ENCODE peak calls at places on chromosomes 4 and X, in four cellular contexts. D, U, K and S are unnamed samples.

GRCh38 chrX:38882894-38883620 is 81.8 kb downstream of the MID1IP1 start:
- DNase-seq in K (no peak), U (no peak), D (no peak), S (no peak)

GRCh38 chr4:4481394-4482000 is 60.4 kb downstream of the STX18 start:
- DNase-seq in K (no peak), U (no peak), D (no peak), S (no peak)

GRCh38 chrX:72676465-72676864 is 37.6 kb downstream of the PHKA1 start:
- DNase-seq in K (no peak), U (no peak), D (no peak), S (no peak)

GRCh38 chrX:145099204-145099603 is 148.1 kb upstream of the SPANXN1 start:
- DNase-seq in K (no peak), D (no peak), U (no peak), S (no peak)

GRCh38 chr4:23900636-23901035 is 10.8 kb upstream of the PPARGC1A start:
- DNase-seq in D (no peak), K (no peak), U (no peak), S (no peak)

GRCh38 chrX:101219840-101220191 is 230 bp downstream of the DRP2 start:
- DNase-seq in U (no peak), K (no peak), D (no peak), S (no peak)

GRCh38 chrX:73214366-73215094 is at the start of gene NAP1L2:
- DNase-seq in U (peak), K (peak), D (peak), S (no peak)

GRCh38 chr4:94798808-94799207 is 41.1 kb downstream of the BMPR1B start:
- DNase-seq in D (no peak), U (no peak), K (no peak), S (no peak)

GRCh38 chrX:143058096-143058495 is 32.4 kb downstream of the SPANXN4 start:
- DNase-seq in D (no peak), K (no peak), U (no peak), S (no peak)

GRCh38 chr4:6469898-6470501 is 2.4 kb downstream of the PPP2R2C start:
- DNase-seq in U (peak), K (no peak), D (no peak), S (no peak)

GRCh38 chr4:182698212-182698611 is 219.0 kb downstream of the DCTD start:
- DNase-seq in U (no peak), D (no peak), K (no peak), S (no peak)

DNA sequence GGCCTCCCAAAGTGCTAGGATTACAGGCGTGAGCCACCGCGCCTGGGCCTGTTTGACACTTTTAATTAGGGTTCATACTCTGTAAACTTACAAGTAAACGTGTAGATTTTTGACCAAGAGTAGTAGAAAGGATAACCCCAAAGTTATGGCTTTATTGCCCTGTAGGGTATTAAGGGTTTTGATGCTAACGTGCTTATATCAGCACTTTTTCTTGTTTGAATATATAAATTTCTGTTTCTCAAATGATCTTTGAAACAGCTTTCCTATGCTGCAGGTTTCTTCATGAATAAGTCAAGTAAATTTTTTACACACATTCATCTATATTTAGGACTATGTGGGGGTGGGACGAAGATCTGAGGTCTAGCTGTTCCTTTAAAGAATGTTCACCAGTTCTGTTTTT is 29.3 kb upstream of the REPS2 start:
- DNase-seq in U (no peak), D (no peak), K (no peak), S (no peak)
- TF ChIP-seq CTCF in U (no peak), D (no peak), K (no peak), S (no peak)

GRCh38 chr4:60746172-60746571 is 454.0 kb upstream of the ADGRL3 start:
- DNase-seq in K (no peak), D (no peak), U (no peak), S (no peak)

GRCh38 chr4:60743654-60744053 is 456.5 kb upstream of the ADGRL3 start:
- DNase-seq in D (no peak), U (no peak), K (no peak), S (no peak)

DNA sequence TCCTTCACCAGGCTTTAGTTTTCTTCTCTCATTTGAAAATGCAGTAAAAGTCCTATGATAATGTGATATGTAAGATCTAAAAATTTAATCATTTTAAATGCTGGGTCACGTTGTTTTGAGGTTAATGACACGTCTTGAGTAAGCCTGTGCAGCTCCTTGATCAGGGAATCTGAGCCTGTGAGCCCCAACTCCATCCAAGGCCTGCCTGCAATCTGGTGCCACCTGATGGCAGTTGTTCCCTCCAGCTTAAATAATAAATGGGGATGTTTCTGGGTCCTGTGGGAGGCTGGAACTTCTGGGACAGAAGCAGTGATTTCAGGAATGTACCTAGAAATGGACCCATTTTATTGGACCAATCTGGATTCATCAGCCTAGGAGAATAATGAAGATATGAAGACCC is 455.4 kb upstream of the ADGRL3 start:
- DNase-seq in U (no peak), K (no peak), D (no peak), S (no peak)
- TF ChIP-seq CTCF in U (no peak), K (no peak), D (no peak), S (no peak)

GRCh38 chr4:15006416-15007024 is 4.2 kb downstream of the CPEB2 start:
- DNase-seq in D (no peak), K (no peak), U (no peak), S (no peak)
- TF ChIP-seq CTCF in D (peak), K (peak), U (peak), S (peak)

GRCh38 chrX:44904542-44905115 is 31.6 kb downstream of the KDM6A start:
- DNase-seq in K (no peak), U (no peak), D (no peak), S (no peak)
- TF ChIP-seq CTCF in K (no peak), U (no peak), D (peak), S (no peak)

GRCh38 chr4:85884251-85884650 is 409.3 kb downstream of the ARHGAP24 start:
- DNase-seq in D (no peak), K (no peak), U (no peak), S (no peak)

GRCh38 chr4:85889314-85889713 is 414.4 kb downstream of the ARHGAP24 start:
- DNase-seq in U (no peak), D (no peak), K (no peak), S (no peak)

GRCh38 chr4:85883180-85883579 is 408.2 kb downstream of the ARHGAP24 start:
- DNase-seq in D (no peak), U (no peak), K (no peak), S (no peak)

DNA sequence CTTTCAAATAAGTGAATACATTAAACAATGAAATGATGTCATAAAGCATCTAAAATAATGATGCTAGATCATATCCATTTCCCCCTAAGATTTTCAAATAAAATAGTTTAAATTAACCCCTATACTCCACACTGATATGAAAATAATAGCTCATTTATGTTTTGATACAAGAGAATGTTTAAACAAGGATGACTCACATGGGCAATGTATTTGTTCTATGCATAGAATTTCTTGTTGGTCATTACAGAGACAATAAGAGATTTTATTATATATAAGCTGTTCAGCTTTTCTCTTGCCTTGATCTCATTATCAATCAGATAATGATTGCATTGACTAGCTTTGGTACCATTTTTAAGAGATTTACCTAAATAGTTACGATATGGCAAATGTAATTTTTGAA is 411.7 kb downstream of the ARHGAP24 start:
- DNase-seq in D (no peak), K (no peak), U (no peak), S (no peak)
- TF ChIP-seq CTCF in D (no peak), K (no peak), U (no peak), S (no peak)

GRCh38 chr4:132614682-132615081 is 534.4 kb upstream of the PCDH10 start:
- DNase-seq in U (no peak), D (no peak), K (no peak), S (no peak)
- TF ChIP-seq CTCF in U (no peak), D (peak), K (peak), S (peak)

DNA sequence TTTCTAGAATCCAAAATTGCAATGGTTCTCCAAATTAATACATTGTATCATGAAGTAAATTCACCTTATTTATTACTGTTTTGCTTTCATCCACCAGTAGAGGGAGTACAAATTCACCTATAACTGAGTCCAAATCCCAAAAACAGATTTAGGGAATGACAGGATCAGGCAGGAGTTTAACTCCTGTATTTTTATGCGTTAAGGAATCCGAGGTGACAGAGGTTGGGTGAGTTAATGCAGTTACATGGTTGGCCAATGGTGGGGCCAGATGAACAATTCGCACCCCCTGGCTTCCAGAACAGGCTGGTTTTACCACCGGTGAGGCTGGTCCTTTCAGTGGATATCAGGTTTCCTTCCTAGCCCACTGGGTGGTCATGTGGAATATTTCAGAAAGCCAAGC is 82.4 kb downstream of the MTNR1A start:
- DNase-seq in K (no peak), U (no peak), D (no peak), S (no peak)
- TF ChIP-seq CTCF in K (peak), U (peak), D (peak), S (peak)